ENCODE peak calls at places on chromosomes 7 and 10, in four cellular contexts. L, E, R and U are unnamed samples.
A peak's percentile ranks its signal among the peaks of the same experiment; 100 is the strongest.

GRCh38 chr10:97771913-97772823 is at the start of gene SFRP5:
- DNase-seq in R (no peak), L (no peak), E (no peak), U (no peak)

GRCh38 chr7:104772405-104772821 is 241.6 kb upstream of the KMT2E start:
- DNase-seq in L (no peak), R (no peak), E (no peak), U (no peak)

GRCh38 chr7:39432807-39433416 is 133.3 kb upstream of the YAE1 start:
- DNase-seq in R (no peak), E (no peak), L (no peak), U (no peak)

GRCh38 chr7:99779949-99780348 is 4.0 kb downstream of the CYP3A4 start:
- DNase-seq in L (no peak), R (no peak), E (no peak), U (no peak)

GRCh38 chr7:2451171-2452073 is 24.8 kb downstream of the GRIFIN start:
- DNase-seq in L (peak; percentile 92), R (peak; percentile 87), E (no peak), U (peak; percentile 77)

GRCh38 chr10:89302628-89303027 is 782 bp downstream of the IFIT2 start:
- DNase-seq in E (no peak), L (no peak), R (no peak), U (no peak)

GRCh38 chr7:116598278-116598677 is 73.4 kb downstream of the CAV1 start:
- DNase-seq in R (no peak), E (no peak), L (no peak), U (no peak)

GRCh38 chr10:74500806-74501205 is 325.6 kb upstream of the KAT6B start:
- DNase-seq in E (no peak), L (no peak), R (no peak), U (no peak)

GRCh38 chr10:86258488-86258887 is 108.1 kb downstream of the GRID1 start:
- DNase-seq in R (no peak), E (no peak), L (no peak), U (no peak)

GRCh38 chr7:6621195-6622128 is 6.1 kb downstream of the ZNF853 start:
- DNase-seq in R (no peak), L (no peak), E (no peak), U (no peak)

GRCh38 chr10:56318816-56319215 is 42.2 kb downstream of the ZWINT start:
- DNase-seq in R (no peak), L (no peak), E (no peak), U (no peak)

GRCh38 chr7:149529136-149529718 is 31.6 kb upstream of the ZNF746 start:
- DNase-seq in R (no peak), E (no peak), L (no peak), U (no peak)

DNA sequence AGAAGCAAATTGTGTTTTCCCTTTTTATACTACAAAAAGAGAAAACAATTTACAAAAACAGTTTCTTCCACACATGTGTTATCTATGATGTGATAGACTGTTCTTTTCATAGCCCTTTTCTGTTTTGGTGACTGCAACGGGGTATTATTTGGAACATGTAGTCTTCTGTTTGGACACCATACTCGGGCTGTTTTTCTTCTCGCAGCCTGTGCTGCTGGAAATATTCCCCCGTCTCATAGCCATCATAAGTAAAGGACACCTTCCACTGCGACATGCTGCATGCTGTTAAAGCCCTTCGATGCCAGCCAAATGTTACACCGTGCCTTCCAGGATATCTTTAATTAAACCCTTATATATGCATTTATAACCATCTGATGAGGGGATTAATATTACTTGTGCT is 222.4 kb downstream of the BICC1 start:
- DNase-seq in R (no peak), E (no peak), L (no peak), U (no peak)
- TF ChIP-seq CTCF in R (no peak), E (no peak), L (no peak), U (no peak)

GRCh38 chr7:106400990-106401389 is 116.2 kb upstream of the NAMPT start:
- DNase-seq in E (no peak), L (no peak), R (no peak), U (no peak)

GRCh38 chr7:106397994-106398393 is 113.2 kb upstream of the NAMPT start:
- DNase-seq in R (no peak), E (no peak), L (no peak), U (no peak)

GRCh38 chr7:106405697-106406141 is 120.9 kb upstream of the NAMPT start:
- DNase-seq in L (no peak), R (no peak), E (no peak), U (no peak)

DNA sequence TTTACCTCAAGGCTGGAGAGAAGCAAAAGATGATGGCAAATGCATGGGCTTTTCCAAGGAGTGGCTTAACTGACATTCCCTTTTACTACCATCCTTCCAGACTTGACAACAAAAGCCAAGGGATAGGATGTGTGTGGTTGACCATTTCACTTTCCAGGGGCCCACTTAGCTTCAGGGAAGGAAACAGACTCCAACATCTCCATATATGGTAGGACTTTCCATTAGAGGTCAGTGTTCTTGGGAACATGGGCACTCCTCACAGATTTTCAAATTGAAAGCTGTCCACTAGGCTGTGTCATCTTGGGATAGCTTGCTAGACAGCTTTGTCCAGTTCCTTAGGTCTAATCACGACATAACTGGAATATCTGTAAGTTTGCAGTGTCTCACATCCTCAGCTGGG is 118.1 kb upstream of the NAMPT start:
- DNase-seq in R (no peak), L (no peak), E (no peak), U (no peak)
- TF ChIP-seq CTCF in R (no peak), L (no peak), E (no peak), U (no peak)

DNA sequence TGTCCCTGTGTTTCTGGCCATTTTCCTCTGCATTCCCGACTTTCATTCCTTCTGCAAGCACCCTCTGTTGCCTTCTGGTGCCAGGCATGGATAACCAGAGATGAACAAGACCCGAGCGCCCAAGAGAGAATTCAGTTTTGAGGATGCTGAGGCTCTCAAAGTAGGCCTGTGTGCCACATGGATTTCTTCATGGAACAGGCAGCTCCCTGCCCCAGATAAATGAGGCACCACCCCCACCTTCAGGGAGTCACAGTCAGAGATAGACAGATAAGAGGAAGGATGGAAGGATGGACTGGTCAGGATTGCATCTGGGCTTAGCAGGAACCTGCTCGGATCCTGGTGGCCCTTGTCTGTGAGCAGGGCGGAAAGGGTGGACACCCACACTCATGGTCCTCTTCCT is 49.4 kb downstream of the ADCYAP1R1 start:
- DNase-seq in R (no peak), L (no peak), E (no peak), U (no peak)
- TF ChIP-seq CTCF in R (no peak), L (no peak), E (no peak), U (no peak)

DNA sequence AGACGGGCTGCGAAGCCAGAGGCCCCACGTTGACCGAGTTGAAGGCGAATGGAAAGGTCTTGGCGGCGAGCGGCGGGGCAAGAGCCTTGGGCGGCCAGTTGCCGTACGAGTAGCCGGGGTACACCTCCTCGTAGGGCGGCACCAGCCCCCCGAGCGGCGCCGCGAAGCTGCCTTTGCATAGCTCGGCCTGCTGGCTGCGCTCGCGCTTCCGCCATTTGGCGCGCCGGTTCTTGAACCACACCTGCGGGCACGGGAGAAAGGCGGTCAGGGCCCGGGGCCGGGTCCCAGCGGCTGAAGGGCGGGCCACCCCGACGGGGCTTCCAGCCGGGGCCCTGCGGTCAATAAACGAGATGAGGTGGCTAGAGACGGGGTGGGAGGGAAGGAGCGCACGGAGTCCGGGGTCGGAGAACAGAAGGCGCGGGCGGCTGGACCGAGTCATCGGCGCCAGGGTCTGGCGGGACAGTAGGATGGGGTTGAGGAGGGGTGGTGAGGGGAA is 4.8 kb downstream of the ELOVL3 start:
- DNase-seq in E (no peak), L (peak; percentile 57), R (no peak), U (no peak)
- TF ChIP-seq CTCF in E (no peak), L (no peak), R (peak; percentile 32), U (peak; percentile 42)

GRCh38 chr7:140506788-140507464 is 27.6 kb upstream of the MKRN1 start:
- DNase-seq in E (no peak), R (peak; percentile 71), L (no peak), U (no peak)
- TF ChIP-seq CTCF in E (no peak), R (peak; percentile 9), L (no peak), U (no peak)

DNA sequence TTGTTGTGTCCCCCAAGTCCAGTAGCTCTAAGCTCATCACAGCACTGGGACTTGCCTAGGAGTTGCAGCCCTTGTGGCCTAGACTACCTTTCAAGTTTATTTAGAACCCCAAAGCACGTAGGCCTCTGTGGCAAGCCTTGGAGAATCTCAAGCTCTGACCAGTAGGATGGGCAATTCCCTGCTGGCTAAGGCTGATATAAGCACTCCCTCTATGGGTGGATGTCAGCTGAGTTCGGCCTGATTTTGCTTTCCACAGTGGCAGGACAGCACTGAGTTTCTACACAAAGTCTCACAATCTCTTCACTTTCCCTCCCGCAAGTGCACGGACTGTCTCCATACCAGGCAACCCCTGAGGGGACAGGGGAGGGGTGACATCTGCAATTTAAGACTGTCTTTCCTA is 886.4 kb upstream of the LRRN3 start:
- DNase-seq in E (no peak), L (no peak), R (no peak), U (no peak)
- TF ChIP-seq CTCF in E (no peak), L (no peak), R (no peak), U (peak; percentile 26)

DNA sequence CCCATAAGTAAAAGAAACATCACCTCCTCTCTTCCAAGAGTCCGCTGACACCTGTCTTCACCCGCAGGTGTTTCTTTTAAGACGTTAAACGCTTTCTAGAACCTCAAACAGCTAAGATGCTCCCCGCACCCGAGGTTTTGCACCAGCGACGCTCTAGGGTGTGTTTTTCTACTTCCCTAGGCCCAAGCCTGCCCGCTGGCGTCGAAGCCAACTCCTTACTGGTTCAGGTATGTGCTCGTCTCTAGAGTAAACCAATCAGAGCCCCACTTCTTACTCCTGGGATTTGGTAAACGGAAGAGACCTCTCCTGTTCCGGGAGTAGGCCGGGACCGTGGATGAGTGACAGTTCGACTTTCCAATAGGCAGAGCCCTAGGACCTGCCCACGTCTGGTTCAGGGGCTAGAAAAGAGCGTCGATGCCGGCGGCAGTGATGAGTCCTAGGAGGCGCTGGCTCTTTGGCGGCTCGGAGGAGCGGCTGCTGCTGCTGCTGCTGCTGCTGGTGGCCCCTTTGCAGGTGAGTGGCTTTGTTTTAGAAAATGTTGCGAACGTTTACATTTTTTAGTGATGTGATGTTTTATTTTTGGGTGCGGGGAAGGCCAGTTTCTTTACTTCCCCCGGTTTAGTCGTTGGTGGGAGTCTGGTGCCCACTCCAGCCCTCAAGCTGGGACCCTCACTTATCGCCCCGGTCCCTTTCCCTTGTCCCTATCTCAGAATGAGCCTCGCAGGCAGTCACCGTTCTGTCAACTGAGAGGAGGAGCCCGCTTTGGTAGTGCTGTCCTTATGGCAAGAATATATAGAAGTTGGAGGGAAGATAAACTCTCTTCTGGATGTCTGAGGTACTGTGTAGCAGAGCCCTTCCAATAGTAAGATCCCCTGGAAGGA is at the start of gene BPGM:
- DNase-seq in L (peak; percentile 98), E (peak; percentile 99), R (peak; percentile 99), U (peak; percentile 94)
- TF ChIP-seq CTCF in L (peak; percentile 26), E (no peak), R (peak; percentile 19), U (peak; percentile 43)

DNA sequence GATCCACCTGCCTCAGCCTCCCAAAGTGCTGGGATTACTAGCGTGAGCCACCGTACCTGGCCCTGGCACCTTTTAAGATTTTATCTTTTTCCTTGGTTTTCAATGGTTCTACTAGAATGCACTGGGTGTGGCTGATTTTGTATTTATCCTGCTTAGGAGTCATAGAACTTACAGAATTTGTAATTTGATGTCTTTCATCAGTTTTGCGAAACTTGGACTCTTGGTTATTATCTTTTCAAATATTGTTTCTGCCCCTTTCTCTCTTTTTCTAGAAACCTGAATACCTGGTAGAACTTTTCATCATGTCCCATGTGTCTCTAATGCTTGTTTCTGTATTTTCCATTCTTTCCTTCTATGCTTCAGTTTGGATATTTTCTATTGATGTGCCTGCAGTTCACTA is 2.8 kb upstream of the NUB1 start:
- DNase-seq in R (no peak), L (no peak), E (no peak), U (no peak)
- TF ChIP-seq CTCF in R (no peak), L (no peak), E (no peak), U (no peak)

GRCh38 chr10:96513686-96514551 is at the start of gene TLL2:
- DNase-seq in E (peak; percentile 51), R (peak; percentile 88), L (peak; percentile 83), U (peak; percentile 74)
- TF ChIP-seq CTCF in E (no peak), R (peak; percentile 77), L (peak; percentile 69), U (peak; percentile 53)